ENCODE peak calls at places on chromosome 1, in ten cellular contexts. Q is activated T-cell treated with anti-CD3 and anti-CD28 coated beads for 24 hours; O is neural crest cell; A is NCI-H146; V is heart left ventricle; M is IMR-90; N is left ventricle myocardium superior; X is SW480; E is tibial nerve; Z is stimulated activated naive B cell treated with anti-CD40 and anti-IgM and Interleukin-4, amounts not matched to agents 10 μg/mL and 1 μg/mL and 100 μg/mL, for 72 hours. L is an unnamed sample.

GRCh38 chr1:31795801-31796621 is 19.8 kb downstream of the SPOCD1 start:
- DNase-seq in Q (no peak), O (no peak), A (peak), V (no peak), M (peak), N (no peak), X (no peak), E (no peak), Z (no peak), L (no peak)

GRCh38 chr1:156359973-156360372 is 9.0 kb upstream of the RHBG start:
- DNase-seq in Q (no peak), O (no peak), A (no peak), V (no peak), M (peak), N (no peak), X (no peak), E (no peak), Z (no peak), L (peak)

GRCh38 chr1:98903261-98903660 is 101.4 kb downstream of the PLPPR5 start:
- DNase-seq in Q (no peak), O (no peak), A (no peak), V (no peak), M (peak), N (no peak), X (peak), E (no peak), Z (no peak), L (no peak)

GRCh38 chr1:235650341-235651169 is 971 bp upstream of the GNG4 start:
- DNase-seq in Q (no peak), O (peak), A (peak), V (no peak), M (no peak), N (no peak), X (peak), E (no peak), Z (no peak), L (peak)

GRCh38 chr1:80101159-80101558 is 1094.6 kb upstream of the ADGRL4 start:
- DNase-seq in Q (no peak), O (no peak), A (no peak), V (no peak), M (no peak), N (no peak), X (no peak), E (no peak), Z (no peak), L (no peak)

GRCh38 chr1:212224102-212224501 is 61.1 kb upstream of the PPP2R5A start:
- DNase-seq in Q (no peak), O (no peak), A (no peak), V (no peak), M (no peak), N (no peak), X (no peak), E (no peak), Z (no peak), L (no peak)

GRCh38 chr1:113804421-113805255 is 7.6 kb downstream of the RSBN1 start:
- DNase-seq in Q (no peak), O (no peak), A (no peak), V (no peak), M (peak), N (no peak), X (peak), E (no peak), Z (no peak), L (no peak)

GRCh38 chr1:145688328-145688727 is 18.8 kb downstream of the PDZK1 start:
- DNase-seq in Q (no peak), O (no peak), A (no peak), V (no peak), M (no peak), N (no peak), X (no peak), E (no peak), Z (no peak), L (no peak)

GRCh38 chr1:100463809-100464424 is 74.0 kb upstream of the GPR88 start:
- DNase-seq in Q (peak), O (peak), A (peak), V (peak), M (peak), N (peak), X (peak), E (peak), Z (peak), L (peak)

GRCh38 chr1:39933956-39934941 is 20.7 kb upstream of the MFSD2A start:
- DNase-seq in Q (no peak), O (no peak), A (no peak), V (peak), M (peak), N (peak), X (no peak), E (peak), Z (no peak), L (peak)

GRCh38 chr1:64965239-64966157 is 851 bp downstream of the JAK1 start:
- DNase-seq in Q (peak), O (peak), A (peak), V (peak), M (peak), N (peak), X (peak), E (peak), Z (peak), L (peak)